ENCODE peak calls at places on chromosomes 4 and X, in ten cellular contexts. N is mammary epithelial cell; G is NCI-H748 treated with DMSO at 0.1 percent for 48 hours; R is activated naive CD4-positive, alpha-beta T cell; A is T follicular helper cell; E is HL-60; Q is astrocyte of the spinal cord; H is HepG2; Z is CD4-positive, CD25-positive, alpha-beta regulatory T cell; I is stimulated activated CD4-positive, alpha-beta T cell treated with anti-CD3 and anti-CD28 coated beads, Interleukin-15, amount 100 ng/mL, for 24 hours. S is an unnamed sample.

GRCh38 chrX:131779313-131779712 is 235.4 kb downstream of the OR13H1 start:
- DNase-seq in I (no peak), H (no peak), Q (no peak), G (no peak), A (no peak), Z (no peak), N (no peak), E (no peak), R (no peak), S (no peak)

GRCh38 chr4:131091896-131092295 is 1995.9 kb downstream of the C4orf33 start:
- DNase-seq in H (peak; percentile 19), Q (peak; percentile 64), N (peak; percentile 21), A (no peak), G (peak; percentile 19), I (no peak), Z (no peak), E (no peak), R (no peak), S (peak; percentile 3)

GRCh38 chr4:123342498-123342897 is 54.1 kb upstream of the SPRY1 start:
- DNase-seq in H (peak; percentile 69), G (no peak), I (no peak), A (no peak), N (no peak), E (no peak), Z (no peak), Q (no peak), R (no peak), S (no peak)

GRCh38 chr4:1856071-1856919 is at the start of gene LETM1:
- DNase-seq in N (peak; percentile 96), H (peak; percentile 84), I (peak; percentile 96), R (peak; percentile 81), E (peak; percentile 94), A (peak; percentile 84), Z (peak; percentile 91), G (peak; percentile 28), Q (peak; percentile 97), S (peak; percentile 86)

GRCh38 chr4:10620935-10621488 is 63.6 kb downstream of the CLNK start:
- DNase-seq in A (no peak), H (no peak), N (no peak), E (no peak), G (peak; percentile 37), Z (no peak), Q (no peak), R (no peak), I (no peak), S (no peak)

GRCh38 chrX:115940888-115941332 is 229.6 kb upstream of the AGTR2 start:
- DNase-seq in E (no peak), I (no peak), A (peak; percentile 54), R (no peak), Q (peak; percentile 45), H (peak; percentile 83), Z (no peak), G (no peak), N (peak; percentile 74), S (no peak)

GRCh38 chr4:139736661-139737060 is 71.0 kb downstream of the MGST2 start:
- DNase-seq in R (no peak), I (no peak), A (no peak), N (no peak), Z (no peak), E (no peak), G (no peak), H (no peak), Q (no peak), S (no peak)

GRCh38 chr4:110155632-110156031 is 42.8 kb downstream of the ELOVL6 start:
- DNase-seq in I (no peak), A (no peak), H (no peak), Z (no peak), Q (peak; percentile 20), R (no peak), G (no peak), N (no peak), E (no peak), S (no peak)

GRCh38 chr4:95183656-95184408 is 364.9 kb downstream of the UNC5C start:
- DNase-seq in I (no peak), R (no peak), E (no peak), A (no peak), N (no peak), H (no peak), G (no peak), Z (no peak), Q (no peak), S (no peak)

GRCh38 chr4:148951346-148951745 is 509.1 kb upstream of the NR3C2 start:
- DNase-seq in I (no peak), G (no peak), R (no peak), Q (no peak), H (no peak), A (no peak), N (no peak), Z (no peak), E (no peak), S (peak; percentile 8)

GRCh38 chr4:101421393-101421792 is 74.1 kb upstream of the PPP3CA start:
- DNase-seq in A (no peak), H (no peak), N (no peak), I (no peak), R (no peak), E (no peak), Z (no peak), G (no peak), Q (no peak), S (no peak)